ENCODE peak calls at places on chromosomes 7 and 10, in four cellular contexts. D is activated naive CD4-positive, alpha-beta T cell; I is A172; F is activated T-cell treated with anti-CD3 and anti-CD28 coated beads, Interleukin-2, amount 50 U/mL, for 72 hours. R is an unnamed sample.

GRCh38 chr10:111565542-111565941 is 488.7 kb downstream of the ADRA2A start:
- DNase-seq in I (no peak), F (no peak), D (no peak), R (no peak)

GRCh38 chr7:29309041-29309860 is 114.7 kb downstream of the CHN2 start:
- DNase-seq in I (no peak), F (no peak), D (no peak), R (no peak)

GRCh38 chr7:96547371-96547811 is 162.3 kb downstream of the SEM1 start:
- DNase-seq in D (no peak), F (no peak), I (peak; percentile 8), R (no peak)

GRCh38 chr7:7911756-7912155 is 56.8 kb upstream of the GLCCI1 start:
- DNase-seq in F (no peak), D (no peak), I (no peak), R (no peak)

GRCh38 chr10:125538947-125539649 is 143.9 kb downstream of the TEX36 start:
- DNase-seq in D (no peak), F (no peak), I (no peak), R (no peak)

GRCh38 chr10:10198388-10198787 is 819.3 kb upstream of the CELF2 start:
- DNase-seq in I (no peak), F (no peak), D (no peak), R (no peak)

GRCh38 chr10:112832361-112832878 is 117.6 kb upstream of the TCF7L2 start:
- DNase-seq in F (no peak), I (peak; percentile 55), D (no peak), R (no peak)

GRCh38 chr10:93378039-93378438 is 104.1 kb downstream of the MYOF start:
- DNase-seq in D (no peak), I (no peak), F (no peak), R (no peak)

GRCh38 chr10:6918305-6918704 is 338.2 kb upstream of the PRKCQ start:
- DNase-seq in I (no peak), D (peak; percentile 23), F (peak; percentile 71), R (no peak)

GRCh38 chr7:4683043-4683883 is 1.2 kb downstream of the FOXK1 start:
- DNase-seq in I (no peak), D (no peak), F (peak; percentile 40), R (no peak)

GRCh38 chr7:18555968-18556367 is 60.4 kb downstream of the HDAC9 start:
- DNase-seq in D (no peak), I (no peak), F (no peak), R (no peak)

GRCh38 chr10:78754269-78755074 is 314.3 kb upstream of the ZMIZ1 start:
- DNase-seq in D (no peak), I (peak; percentile 58), F (no peak), R (no peak)

GRCh38 chr7:106986450-106986977 is 58.0 kb upstream of the PRKAR2B start:
- DNase-seq in D (no peak), I (no peak), F (no peak), R (no peak)

R was measured in RKO.